ENCODE peak calls at places on chromosomes 12 and 14, in nine cellular contexts. N, T, W, R, D, G, I, C and H are unnamed samples.

GRCh38 chr14:103386632-103387329 is 1.6 kb downstream of the MARK3 start:
- DNase-seq in N (peak; percentile 38), T (no peak), W (no peak), R (no peak), D (peak; percentile 33), G (peak; percentile 33), I (no peak), C (no peak), H (no peak)

GRCh38 chr14:95398630-95399547 is 79.2 kb upstream of the CLMN start:
- DNase-seq in N (no peak), T (no peak), W (no peak), R (no peak), D (no peak), G (no peak), I (no peak), C (no peak), H (no peak)

GRCh38 chr12:108634225-108634795 is 616 bp upstream of the SELPLG start:
- DNase-seq in N (no peak), T (no peak), W (no peak), R (no peak), D (no peak), G (no peak), I (no peak), C (peak; percentile 75), H (no peak)

GRCh38 chr14:101907619-101908018 is 56.8 kb upstream of the DYNC1H1 start:
- DNase-seq in N (no peak), T (no peak), W (no peak), R (no peak), D (no peak), G (no peak), I (no peak), C (no peak), H (no peak)

GRCh38 chr14:34098045-34098984 is 147.4 kb upstream of the EGLN3 start:
- DNase-seq in N (peak; percentile 74), T (no peak), W (peak; percentile 31), R (peak; percentile 65), D (peak; percentile 64), G (peak; percentile 40), I (peak; percentile 57), C (no peak), H (peak; percentile 71)

GRCh38 chr12:93571360-93571853 is 1.1 kb upstream of the SOCS2 start:
- DNase-seq in N (peak; percentile 72), T (peak; percentile 80), W (peak; percentile 70), R (peak; percentile 76), D (peak; percentile 45), G (peak; percentile 57), I (peak; percentile 71), C (peak; percentile 76), H (peak; percentile 82)

GRCh38 chr12:64189530-64189929 is 32.6 kb downstream of the KICS2 start:
- DNase-seq in N (no peak), T (no peak), W (no peak), R (no peak), D (no peak), G (no peak), I (no peak), C (no peak), H (no peak)

GRCh38 chr12:109914461-109914860 is 14.4 kb downstream of the TCHP start:
- DNase-seq in N (no peak), T (no peak), W (no peak), R (no peak), D (no peak), G (no peak), I (no peak), C (no peak), H (no peak)

GRCh38 chr14:94936411-94936892 is 166.5 kb upstream of the GSC start:
- DNase-seq in N (peak; percentile 69), T (no peak), W (no peak), R (peak; percentile 34), D (peak; percentile 17), G (peak; percentile 96), I (peak; percentile 70), C (peak; percentile 43), H (no peak)

GRCh38 chr14:89957791-89958190 is 2.1 kb downstream of the TDP1 start:
- DNase-seq in N (no peak), T (no peak), W (no peak), R (no peak), D (no peak), G (no peak), I (no peak), C (no peak), H (no peak)

GRCh38 chr14:45658917-45659299 is 405.9 kb upstream of the MIS18BP1 start:
- DNase-seq in N (no peak), T (no peak), W (no peak), R (no peak), D (no peak), G (no peak), I (no peak), C (no peak), H (no peak)

DNA sequence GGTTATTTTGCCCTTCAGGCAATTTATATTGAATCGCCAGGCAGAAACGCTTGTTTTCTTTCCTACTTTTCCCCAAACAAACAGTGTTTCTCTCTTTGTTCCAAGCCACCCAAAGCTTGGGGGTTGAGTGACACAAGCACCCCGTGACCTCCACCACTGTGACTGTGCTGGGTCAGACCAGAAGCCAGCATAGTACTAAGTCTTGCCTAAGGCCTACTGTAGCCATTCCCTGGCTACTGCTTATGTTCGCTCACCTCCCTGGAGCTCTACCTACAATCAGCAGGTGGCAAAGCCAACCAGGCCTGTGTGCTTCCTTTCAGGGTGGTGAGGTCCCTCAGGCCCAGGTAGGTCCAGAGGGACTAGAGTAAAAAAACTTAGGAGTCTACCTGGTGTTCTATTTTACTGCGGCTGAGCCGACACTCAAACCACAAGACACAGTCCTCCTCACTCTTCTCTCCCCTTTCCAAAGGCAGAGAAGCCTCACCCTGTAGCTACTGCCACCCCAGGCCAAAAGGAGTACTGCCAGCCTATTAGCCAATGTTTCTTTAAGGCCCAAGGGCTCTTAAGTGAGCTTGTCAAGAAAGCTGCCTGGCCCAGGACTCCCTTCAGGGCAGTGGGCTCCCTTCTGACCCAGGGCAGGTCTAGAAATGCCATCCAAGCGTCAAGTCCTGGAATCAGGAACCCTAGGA is 411.8 kb upstream of the MIS18BP1 start:
- DNase-seq in N (no peak), T (no peak), W (no peak), R (no peak), D (no peak), G (peak; percentile 7), I (no peak), C (no peak), H (no peak)
- TF ChIP-seq CTCF in N (peak; percentile 17), T (peak; percentile 31), W (peak; percentile 32), R (no peak), D (peak; percentile 17), G (peak; percentile 36), I (no peak), C (no peak), H (no peak)

GRCh38 chr12:90987520-90987919 is 17.3 kb downstream of the EPYC start:
- DNase-seq in N (no peak), T (no peak), W (no peak), R (no peak), D (no peak), G (no peak), I (no peak), C (no peak), H (no peak)
- TF ChIP-seq CTCF in N (peak; percentile 18), T (peak; percentile 29), W (peak; percentile 64), R (no peak), D (peak; percentile 13), G (peak; percentile 40), I (peak; percentile 46), C (no peak), H (no peak)

GRCh38 chr14:76866469-76866868 is 40.3 kb downstream of the LRRC74A start:
- DNase-seq in N (no peak), T (no peak), W (no peak), R (no peak), D (no peak), G (no peak), I (no peak), C (no peak), H (no peak)

GRCh38 chr14:76862546-76863282 is 36.5 kb downstream of the LRRC74A start:
- DNase-seq in N (no peak), T (no peak), W (no peak), R (no peak), D (no peak), G (no peak), I (no peak), C (no peak), H (no peak)

GRCh38 chr14:76867536-76868452 is 41.6 kb downstream of the LRRC74A start:
- DNase-seq in N (no peak), T (no peak), W (no peak), R (no peak), D (no peak), G (peak; percentile 24), I (no peak), C (peak; percentile 70), H (no peak)

GRCh38 chr14:76861574-76862255 is 35.5 kb downstream of the LRRC74A start:
- DNase-seq in N (no peak), T (no peak), W (no peak), R (no peak), D (no peak), G (no peak), I (no peak), C (no peak), H (no peak)

DNA sequence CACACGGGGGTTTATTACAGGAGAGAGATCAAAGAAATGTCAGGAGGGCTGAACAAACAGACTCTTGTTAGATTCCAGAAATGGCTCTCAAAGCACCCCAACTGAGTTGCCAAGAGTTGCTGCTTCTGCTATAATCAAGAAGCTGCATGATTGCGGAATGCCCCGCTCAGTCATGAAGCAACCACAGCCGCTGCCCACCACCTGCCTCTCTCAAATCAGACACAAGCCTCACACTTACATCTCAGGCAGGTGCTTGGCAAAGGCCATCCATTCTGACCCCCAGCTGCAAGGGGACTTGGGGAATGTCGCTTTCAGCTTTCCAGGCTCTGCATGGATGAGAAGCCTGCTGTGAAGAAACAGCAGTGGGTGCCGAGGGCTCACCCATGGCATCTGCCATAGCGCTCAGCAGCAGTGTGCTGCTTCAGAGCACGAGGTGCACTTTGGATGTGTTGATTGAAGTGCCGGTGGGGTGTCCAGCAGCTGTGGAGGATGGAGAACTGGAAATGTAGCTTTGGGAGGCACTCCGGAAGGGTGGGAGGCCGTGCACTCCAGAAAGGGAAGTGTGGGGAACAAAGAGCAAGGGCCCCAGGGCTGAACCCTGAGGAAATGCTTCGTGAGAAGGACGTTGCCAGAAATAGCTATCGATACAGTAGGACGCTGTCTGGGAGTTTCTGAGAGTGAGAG is 37.7 kb downstream of the LRRC74A start:
- DNase-seq in N (peak; percentile 51), T (no peak), W (no peak), R (no peak), D (no peak), G (no peak), I (no peak), C (peak; percentile 73), H (peak; percentile 33)
- TF ChIP-seq CTCF in N (no peak), T (no peak), W (no peak), R (no peak), D (no peak), G (no peak), I (no peak), C (no peak), H (no peak)

GRCh38 chr12:132761911-132762583 is 415 bp upstream of the ANKLE2 start:
- DNase-seq in N (peak; percentile 93), T (peak; percentile 70), W (peak; percentile 75), R (peak; percentile 89), D (peak; percentile 87), G (peak; percentile 94), I (peak; percentile 85), C (peak; percentile 88), H (peak; percentile 95)
- TF ChIP-seq CTCF in N (peak; percentile 7), T (peak; percentile 44), W (no peak), R (no peak), D (peak; percentile 9), G (no peak), I (no peak), C (peak; percentile 30), H (no peak)